ENCODE peak calls at places on chromosomes 4 and X, in seven cellular contexts. One of them, this sample, is unnamed.

GRCh38 chr4:5452156-5452555 is 256.2 kb downstream of the EVC2 start:
- DNase-seq in fibroblast of lung: no peak
- DNase-seq in PC-9: no peak
- DNase-seq in GM23248: no peak
- DNase-seq in PC-3: no peak
- DNase-seq in OCI-LY7: no peak
- DNase-seq in IMR-90: no peak
- DNase-seq in this sample: no peak

GRCh38 chr4:140568507-140569306 is at the start of gene UCP1:
- DNase-seq in fibroblast of lung: no peak
- DNase-seq in IMR-90: no peak
- DNase-seq in OCI-LY7: no peak
- DNase-seq in GM23248: peak; percentile 37
- DNase-seq in PC-9: peak; percentile 27
- DNase-seq in PC-3: no peak
- DNase-seq in this sample: peak; percentile 73

GRCh38 chrX:46447384-46447783 is 97.8 kb downstream of the ZNF674 start:
- DNase-seq in OCI-LY7: no peak
- DNase-seq in GM23248: peak; percentile 67
- DNase-seq in fibroblast of lung: no peak
- DNase-seq in PC-9: no peak
- DNase-seq in PC-3: peak; percentile 24
- DNase-seq in IMR-90: peak; percentile 8
- DNase-seq in this sample: no peak

GRCh38 chr4:1116837-1117236 is 3.5 kb upstream of the RNF212 start:
- DNase-seq in GM23248: peak; percentile 36
- DNase-seq in PC-3: no peak
- DNase-seq in fibroblast of lung: peak; percentile 11
- DNase-seq in PC-9: no peak
- DNase-seq in IMR-90: no peak
- DNase-seq in OCI-LY7: no peak
- DNase-seq in this sample: no peak

GRCh38 chrX:11629593-11630211 is 36.0 kb downstream of the ARHGAP6 start:
- DNase-seq in IMR-90: peak; percentile 51
- DNase-seq in OCI-LY7: no peak
- DNase-seq in PC-9: no peak
- DNase-seq in PC-3: peak; percentile 33
- DNase-seq in GM23248: peak; percentile 83
- DNase-seq in fibroblast of lung: peak; percentile 92
- DNase-seq in this sample: no peak

GRCh38 chr4:88104902-88105610 is 53.4 kb downstream of the ABCG2 start:
- DNase-seq in fibroblast of lung: peak; percentile 69
- DNase-seq in PC-9: no peak
- DNase-seq in PC-3: peak; percentile 91
- DNase-seq in IMR-90: peak; percentile 88
- DNase-seq in OCI-LY7: no peak
- DNase-seq in GM23248: peak; percentile 72
- DNase-seq in this sample: no peak

GRCh38 chr4:80322716-80323115 is 12.8 kb upstream of the CFAP299 start:
- DNase-seq in PC-9: peak; percentile 12
- DNase-seq in IMR-90: peak; percentile 68
- DNase-seq in PC-3: peak; percentile 68
- DNase-seq in GM23248: peak; percentile 79
- DNase-seq in fibroblast of lung: peak; percentile 63
- DNase-seq in OCI-LY7: peak; percentile 8
- DNase-seq in this sample: no peak

GRCh38 chr4:40984051-40984450 is 230.3 kb downstream of the APBB2 start:
- DNase-seq in IMR-90: peak; percentile 21
- DNase-seq in fibroblast of lung: no peak
- DNase-seq in PC-9: no peak
- DNase-seq in GM23248: no peak
- DNase-seq in PC-3: no peak
- DNase-seq in OCI-LY7: peak; percentile 79
- DNase-seq in this sample: no peak

GRCh38 chrX:41265615-41266014 is 68.3 kb upstream of the DDX3X start:
- DNase-seq in PC-3: no peak
- DNase-seq in GM23248: peak; percentile 89
- DNase-seq in OCI-LY7: no peak
- DNase-seq in IMR-90: peak; percentile 69
- DNase-seq in fibroblast of lung: peak; percentile 69
- DNase-seq in PC-9: no peak
- DNase-seq in this sample: no peak

GRCh38 chr4:149140841-149141240 is 674.8 kb downstream of the IQCM start:
- DNase-seq in fibroblast of lung: peak; percentile 76
- DNase-seq in PC-9: no peak
- DNase-seq in OCI-LY7: no peak
- DNase-seq in PC-3: peak; percentile 4
- DNase-seq in GM23248: no peak
- DNase-seq in IMR-90: peak; percentile 22
- DNase-seq in this sample: no peak

GRCh38 chr4:108483077-108483476 is 137.3 kb upstream of the RPL34 start:
- DNase-seq in PC-3: no peak
- DNase-seq in fibroblast of lung: no peak
- DNase-seq in PC-9: no peak
- DNase-seq in IMR-90: no peak
- DNase-seq in GM23248: no peak
- DNase-seq in OCI-LY7: no peak
- DNase-seq in this sample: no peak

GRCh38 chr4:92111493-92111892 is 192.3 kb upstream of the GRID2 start:
- DNase-seq in IMR-90: no peak
- DNase-seq in OCI-LY7: no peak
- DNase-seq in PC-9: no peak
- DNase-seq in fibroblast of lung: no peak
- DNase-seq in GM23248: no peak
- DNase-seq in PC-3: peak; percentile 35
- DNase-seq in this sample: no peak

GRCh38 chrX:42809569-42809968 is 31.6 kb upstream of the PPP1R2C start:
- DNase-seq in GM23248: no peak
- DNase-seq in PC-3: no peak
- DNase-seq in OCI-LY7: no peak
- DNase-seq in fibroblast of lung: no peak
- DNase-seq in IMR-90: no peak
- DNase-seq in PC-9: no peak
- DNase-seq in this sample: no peak

GRCh38 chr4:153560918-153561317 is 94.8 kb downstream of the TMEM131L start:
- DNase-seq in PC-9: no peak
- DNase-seq in fibroblast of lung: no peak
- DNase-seq in IMR-90: no peak
- DNase-seq in OCI-LY7: no peak
- DNase-seq in PC-3: no peak
- DNase-seq in GM23248: peak; percentile 7
- DNase-seq in this sample: no peak

GRCh38 chr4:3234171-3235029 is 14.6 kb upstream of the MSANTD1 start:
- DNase-seq in IMR-90: no peak
- DNase-seq in PC-3: no peak
- DNase-seq in OCI-LY7: no peak
- DNase-seq in fibroblast of lung: no peak
- DNase-seq in GM23248: no peak
- DNase-seq in PC-9: no peak
- DNase-seq in this sample: no peak

GRCh38 chr4:3236326-3236878 is 12.6 kb upstream of the MSANTD1 start:
- DNase-seq in PC-3: no peak
- DNase-seq in OCI-LY7: no peak
- DNase-seq in IMR-90: no peak
- DNase-seq in fibroblast of lung: no peak
- DNase-seq in PC-9: no peak
- DNase-seq in GM23248: no peak
- DNase-seq in this sample: no peak

GRCh38 chr4:3237266-3237665 is 11.7 kb upstream of the MSANTD1 start:
- DNase-seq in PC-9: no peak
- DNase-seq in OCI-LY7: no peak
- DNase-seq in PC-3: no peak
- DNase-seq in fibroblast of lung: no peak
- DNase-seq in GM23248: no peak
- DNase-seq in IMR-90: no peak
- DNase-seq in this sample: no peak

GRCh38 chr4:3235030-3235345 is 14.0 kb upstream of the MSANTD1 start:
- DNase-seq in IMR-90: no peak
- DNase-seq in OCI-LY7: no peak
- DNase-seq in PC-3: no peak
- DNase-seq in PC-9: no peak
- DNase-seq in fibroblast of lung: no peak
- DNase-seq in GM23248: no peak
- DNase-seq in this sample: no peak

DNA sequence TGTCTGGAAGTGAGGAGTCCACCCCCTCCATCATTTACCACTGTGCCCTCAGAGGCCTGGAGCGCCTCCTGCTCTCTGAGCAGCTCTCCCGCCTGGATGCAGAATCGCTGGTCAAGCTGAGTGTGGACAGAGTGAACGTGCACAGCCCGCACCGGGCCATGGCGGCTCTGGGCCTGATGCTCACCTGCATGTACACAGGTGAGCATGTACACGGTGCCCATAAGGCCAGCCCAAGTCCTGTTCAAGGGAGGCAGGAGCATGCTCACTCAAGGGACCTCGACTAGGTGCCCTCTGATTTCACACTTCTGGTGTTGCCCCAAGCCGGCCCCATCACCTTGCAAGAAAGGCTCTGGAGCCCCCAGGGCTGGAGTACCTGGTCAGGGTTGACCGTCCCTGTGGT is 13.4 kb upstream of the MSANTD1 start:
- DNase-seq in fibroblast of lung: no peak
- DNase-seq in GM23248: no peak
- DNase-seq in IMR-90: no peak
- DNase-seq in PC-3: no peak
- DNase-seq in OCI-LY7: no peak
- DNase-seq in PC-9: no peak
- DNase-seq in this sample: no peak
- H4K20me1 ChIP-seq in fibroblast of lung: no peaks in the 10 kb centered on the region
- H4K20me1 ChIP-seq in GM23248: no peaks in the 10 kb centered on the region
- H4K20me1 ChIP-seq in IMR-90: peaks cover 2% of the 10 kb centered on the region
- H4K20me1 ChIP-seq in PC-3: no peaks in the 10 kb centered on the region
- H4K20me1 ChIP-seq in OCI-LY7: no peaks in the 10 kb centered on the region
- H4K20me1 ChIP-seq in PC-9: no peaks in the 10 kb centered on the region
- H4K20me1 ChIP-seq in this sample: no peaks in the 10 kb centered on the region

DNA sequence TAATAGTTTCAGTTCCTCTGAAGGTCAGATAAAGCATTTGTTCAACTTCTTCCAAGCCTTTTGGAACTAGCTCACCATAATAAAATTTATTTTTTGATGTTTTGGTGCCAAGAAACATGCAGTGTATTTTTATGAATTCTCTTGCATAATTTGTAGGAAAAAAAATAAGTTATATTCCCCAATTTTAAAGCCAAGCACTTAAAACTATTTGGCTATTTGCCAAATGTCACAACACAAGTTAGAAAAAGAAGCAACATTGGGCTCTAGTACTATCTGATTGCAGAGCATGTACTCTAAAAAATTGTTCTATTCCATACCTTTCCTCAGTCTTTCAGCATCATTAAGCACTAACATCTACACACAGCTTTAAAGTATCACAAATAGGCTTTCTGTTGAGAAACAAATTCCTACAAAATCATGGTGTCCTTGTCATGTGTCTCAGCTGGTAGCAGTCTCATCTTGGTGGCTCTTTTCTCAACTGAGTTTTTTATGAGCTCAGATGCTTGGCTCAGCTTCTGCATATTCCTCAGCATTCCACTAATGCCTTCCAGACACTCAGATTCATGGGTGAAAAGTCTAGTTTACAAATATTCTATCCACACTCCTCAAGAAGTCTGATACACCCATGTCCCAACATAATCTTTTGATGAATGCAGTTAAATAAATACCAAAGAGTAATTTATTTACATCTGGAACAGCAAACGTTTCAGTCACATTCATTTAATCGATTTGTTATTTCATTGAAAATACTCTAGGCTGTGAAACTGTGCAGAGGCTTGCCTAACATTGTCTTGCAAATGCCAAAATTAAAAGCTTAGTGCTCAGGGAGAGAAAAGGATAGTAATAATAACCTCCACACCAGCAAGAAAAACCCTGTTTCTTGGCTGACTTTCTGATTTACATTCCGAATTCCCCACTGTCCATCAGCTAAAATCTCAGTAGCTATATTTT is 2209.8 kb downstream of the PCDH7 start:
- DNase-seq in IMR-90: no peak
- DNase-seq in PC-9: no peak
- DNase-seq in OCI-LY7: no peak
- DNase-seq in fibroblast of lung: peak; percentile 1
- DNase-seq in GM23248: no peak
- DNase-seq in PC-3: no peak
- DNase-seq in this sample: no peak
- H4K20me1 ChIP-seq in IMR-90: no peaks in the 10 kb centered on the region
- H4K20me1 ChIP-seq in PC-9: no peaks in the 10 kb centered on the region
- H4K20me1 ChIP-seq in OCI-LY7: no peaks in the 10 kb centered on the region
- H4K20me1 ChIP-seq in fibroblast of lung: no peaks in the 10 kb centered on the region
- H4K20me1 ChIP-seq in GM23248: no peaks in the 10 kb centered on the region
- H4K20me1 ChIP-seq in PC-3: no peaks in the 10 kb centered on the region
- H4K20me1 ChIP-seq in this sample: no peaks in the 10 kb centered on the region

DNA sequence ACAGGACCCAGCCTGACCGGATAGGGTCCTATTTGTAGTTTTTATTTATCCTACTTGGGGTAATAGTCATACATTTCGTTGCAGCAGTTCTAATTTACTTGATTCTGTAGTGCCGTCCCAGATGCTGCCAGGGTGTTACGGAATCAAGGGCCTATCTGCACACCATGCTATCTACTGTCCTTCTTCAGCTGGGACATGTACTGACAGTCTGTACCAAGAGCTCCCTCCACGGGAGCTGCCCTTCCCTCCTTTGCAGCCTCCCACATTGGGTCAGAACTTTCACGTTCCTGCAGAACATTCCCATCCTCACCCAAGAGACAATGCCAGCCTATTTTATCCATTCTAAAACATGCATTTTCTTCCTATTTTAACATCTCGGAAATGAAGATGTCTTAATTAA is 6.7 kb downstream of the SUV39H1 start:
- DNase-seq in PC-9: no peak
- DNase-seq in fibroblast of lung: no peak
- DNase-seq in OCI-LY7: no peak
- DNase-seq in GM23248: no peak
- DNase-seq in IMR-90: no peak
- DNase-seq in PC-3: no peak
- DNase-seq in this sample: no peak
- H4K20me1 ChIP-seq in PC-9: no peaks in the 10 kb centered on the region
- H4K20me1 ChIP-seq in fibroblast of lung: no peaks in the 10 kb centered on the region
- H4K20me1 ChIP-seq in OCI-LY7: no peaks in the 10 kb centered on the region
- H4K20me1 ChIP-seq in GM23248: no peaks in the 10 kb centered on the region
- H4K20me1 ChIP-seq in IMR-90: no peaks in the 10 kb centered on the region
- H4K20me1 ChIP-seq in PC-3: peaks cover 8% of the 10 kb centered on the region
- H4K20me1 ChIP-seq in this sample: no peaks in the 10 kb centered on the region

GRCh38 chr4:57100979-57101629 is 9.1 kb downstream of the IGFBP7 start:
- DNase-seq in fibroblast of lung: no peak
- DNase-seq in IMR-90: no peak
- DNase-seq in PC-3: no peak
- DNase-seq in PC-9: no peak
- DNase-seq in GM23248: peak; percentile 40
- DNase-seq in OCI-LY7: no peak
- DNase-seq in this sample: no peak

GRCh38 chr4:57104706-57105560 is 5.3 kb downstream of the IGFBP7 start:
- DNase-seq in OCI-LY7: no peak
- DNase-seq in PC-3: no peak
- DNase-seq in PC-9: no peak
- DNase-seq in IMR-90: peak; percentile 30
- DNase-seq in fibroblast of lung: no peak
- DNase-seq in GM23248: peak; percentile 28
- DNase-seq in this sample: no peak

GRCh38 chr4:57103051-57103450 is 7.1 kb downstream of the IGFBP7 start:
- DNase-seq in IMR-90: peak; percentile 35
- DNase-seq in fibroblast of lung: no peak
- DNase-seq in PC-9: no peak
- DNase-seq in OCI-LY7: no peak
- DNase-seq in GM23248: peak; percentile 43
- DNase-seq in PC-3: no peak
- DNase-seq in this sample: no peak

GRCh38 chr4:57099363-57099762 is 10.8 kb downstream of the IGFBP7 start:
- DNase-seq in fibroblast of lung: no peak
- DNase-seq in PC-9: no peak
- DNase-seq in GM23248: no peak
- DNase-seq in IMR-90: no peak
- DNase-seq in PC-3: no peak
- DNase-seq in OCI-LY7: no peak
- DNase-seq in this sample: no peak

GRCh38 chr4:57102050-57102564 is 8.1 kb downstream of the IGFBP7 start:
- DNase-seq in PC-9: peak; percentile 56
- DNase-seq in fibroblast of lung: peak; percentile 83
- DNase-seq in IMR-90: peak; percentile 88
- DNase-seq in OCI-LY7: no peak
- DNase-seq in PC-3: peak; percentile 24
- DNase-seq in GM23248: peak; percentile 84
- DNase-seq in this sample: no peak
- H4K20me1 ChIP-seq in PC-9: no peaks in the 10 kb centered on the region
- H4K20me1 ChIP-seq in fibroblast of lung: no peaks in the 10 kb centered on the region
- H4K20me1 ChIP-seq in IMR-90: peaks cover 15% of the 10 kb centered on the region
- H4K20me1 ChIP-seq in OCI-LY7: no peaks in the 10 kb centered on the region
- H4K20me1 ChIP-seq in PC-3: no peaks in the 10 kb centered on the region
- H4K20me1 ChIP-seq in GM23248: no peaks in the 10 kb centered on the region
- H4K20me1 ChIP-seq in this sample: no peaks in the 10 kb centered on the region

This sample was measured in H9.